ENCODE peak calls at places on chromosome 9, in four cellular contexts. J is IMR-90, X is epithelial cell of esophagus, O is dorsolateral prefrontal cortex. W is an unnamed sample.

GRCh38 chr9:21813575-21814473 is 11.4 kb downstream of the MTAP start:
- DNase-seq in X (peak; percentile 89), O (peak; percentile 24), J (peak; percentile 86), W (peak; percentile 86)

GRCh38 chr9:122387526-122387925 is 16.7 kb downstream of the PTGS1 start:
- DNase-seq in J (no peak), X (no peak), O (no peak), W (no peak)

GRCh38 chr9:133113163-133113927 is 7.7 kb downstream of the RALGDS start:
- DNase-seq in X (no peak), O (peak; percentile 63), J (peak; percentile 51), W (peak; percentile 66)

GRCh38 chr9:134411451-134412297 is 85.4 kb downstream of the RXRA start:
- DNase-seq in O (no peak), J (no peak), X (no peak), W (no peak)

GRCh38 chr9:75121914-75122558 is 33.7 kb downstream of the OSTF1 start:
- DNase-seq in J (no peak), O (no peak), X (no peak), W (no peak)

GRCh38 chr9:83669067-83669466 is 38.7 kb downstream of the UBQLN1 start:
- DNase-seq in O (no peak), X (peak; percentile 22), J (peak; percentile 12), W (peak; percentile 39)

GRCh38 chr9:129160712-129161533 is 17.1 kb downstream of the IER5L start:
- DNase-seq in O (no peak), J (peak; percentile 78), X (no peak), W (peak; percentile 76)

GRCh38 chr9:114474425-114474824 is 30.8 kb downstream of the WHRN start:
- DNase-seq in X (no peak), J (no peak), O (no peak), W (no peak)

GRCh38 chr9:92100237-92100911 is 14.8 kb downstream of the SPTLC1 start:
- DNase-seq in X (peak; percentile 93), J (peak; percentile 87), O (no peak), W (peak; percentile 80)

GRCh38 chr9:133708770-133709611 is 29.2 kb downstream of the SARDH start:
- DNase-seq in O (no peak), X (no peak), J (no peak), W (no peak)

GRCh38 chr9:8856686-8857329 is 1057.2 kb upstream of the DMAC1 start:
- DNase-seq in J (no peak), O (no peak), X (no peak), W (no peak)

GRCh38 chr9:97802276-97802675 is 50.8 kb upstream of the FOXE1 start:
- DNase-seq in J (peak; percentile 68), O (no peak), X (peak; percentile 92), W (peak; percentile 55)

GRCh38 chr9:21317956-21318923 is 13.1 kb upstream of the IFNA5 start:
- DNase-seq in X (peak; percentile 54), J (peak; percentile 50), O (peak; percentile 40), W (peak; percentile 49)

GRCh38 chr9:91207481-91207888 is 154.2 kb downstream of the AUH start:
- DNase-seq in J (peak; percentile 88), O (no peak), X (no peak), W (no peak)

GRCh38 chr9:93387791-93388190 is 63.7 kb upstream of the FAM120A start:
- DNase-seq in J (no peak), X (peak; percentile 24), O (no peak), W (no peak)

GRCh38 chr9:128159073-128159783 is 837 bp upstream of the BBLN start:
- DNase-seq in O (no peak), X (no peak), J (no peak), W (no peak)

GRCh38 chr9:96031366-96031824 is 155.9 kb downstream of the ERCC6L2 start:
- DNase-seq in X (peak; percentile 24), O (no peak), J (no peak), W (no peak)

GRCh38 chr9:91647371-91647770 is 223.7 kb upstream of the NFIL3 start:
- DNase-seq in O (no peak), J (no peak), X (no peak), W (no peak)

GRCh38 chr9:137479892-137480685 is 21.0 kb upstream of the NSMF start:
- DNase-seq in X (no peak), O (peak; percentile 36), J (no peak), W (no peak)

GRCh38 chr9:110575169-110575568 is 4.4 kb downstream of the SVEP1 start:
- DNase-seq in X (no peak), O (no peak), J (no peak), W (no peak)

GRCh38 chr9:2411459-2412215 is 209.9 kb upstream of the VLDLR start:
- DNase-seq in O (no peak), X (no peak), J (no peak), W (peak; percentile 66)

GRCh38 chr9:34993502-34994428 is 4.2 kb downstream of the DNAJB5 start:
- DNase-seq in X (peak; percentile 44), O (peak; percentile 54), J (peak; percentile 61), W (peak; percentile 58)

DNA sequence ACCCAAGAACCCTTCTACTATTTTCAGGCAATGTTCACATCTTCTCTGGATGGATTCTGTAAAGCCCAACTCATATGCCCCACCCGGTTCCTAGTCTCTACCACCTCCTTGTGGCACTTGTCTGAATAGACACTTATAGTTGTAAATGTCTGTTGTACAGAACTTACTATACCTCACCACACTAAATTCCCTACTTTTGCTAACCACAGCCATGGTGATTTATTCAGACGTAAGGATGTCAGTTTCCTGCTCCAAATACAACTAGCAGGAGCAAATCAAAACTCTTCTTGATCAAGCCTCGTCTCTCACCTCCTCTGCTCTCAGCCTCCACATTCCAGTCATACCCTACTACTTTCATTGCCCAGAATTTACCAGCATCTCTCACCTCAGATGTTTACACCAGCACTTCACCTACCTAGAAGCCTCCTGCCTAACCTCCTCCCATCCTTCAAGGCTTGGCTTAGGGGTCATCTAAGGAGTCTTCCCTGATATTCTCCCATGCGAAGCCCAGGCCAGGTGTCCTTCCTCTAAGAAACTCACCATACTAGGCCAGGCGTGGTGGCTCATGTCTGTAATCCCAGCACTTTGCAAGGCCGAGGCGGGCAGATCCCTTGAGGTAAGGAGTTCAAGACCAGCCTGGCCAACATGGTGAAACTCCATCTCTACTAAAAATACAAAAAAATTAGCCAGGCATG is 75.5 kb downstream of the MAPKAP1 start:
- DNase-seq in J (peak; percentile 57), X (peak; percentile 52), O (no peak), W (peak; percentile 64)
- TF ChIP-seq CTCF in J (peak; percentile 64), X (peak; percentile 38), O (peak; percentile 27), W (peak; percentile 79)

GRCh38 chr9:126939821-126940221 is 25.2 kb downstream of the RALGPS1 start:
- DNase-seq in O (no peak), J (no peak), X (no peak), W (no peak)
- TF ChIP-seq CTCF in O (no peak), J (no peak), X (no peak), W (no peak)

DNA sequence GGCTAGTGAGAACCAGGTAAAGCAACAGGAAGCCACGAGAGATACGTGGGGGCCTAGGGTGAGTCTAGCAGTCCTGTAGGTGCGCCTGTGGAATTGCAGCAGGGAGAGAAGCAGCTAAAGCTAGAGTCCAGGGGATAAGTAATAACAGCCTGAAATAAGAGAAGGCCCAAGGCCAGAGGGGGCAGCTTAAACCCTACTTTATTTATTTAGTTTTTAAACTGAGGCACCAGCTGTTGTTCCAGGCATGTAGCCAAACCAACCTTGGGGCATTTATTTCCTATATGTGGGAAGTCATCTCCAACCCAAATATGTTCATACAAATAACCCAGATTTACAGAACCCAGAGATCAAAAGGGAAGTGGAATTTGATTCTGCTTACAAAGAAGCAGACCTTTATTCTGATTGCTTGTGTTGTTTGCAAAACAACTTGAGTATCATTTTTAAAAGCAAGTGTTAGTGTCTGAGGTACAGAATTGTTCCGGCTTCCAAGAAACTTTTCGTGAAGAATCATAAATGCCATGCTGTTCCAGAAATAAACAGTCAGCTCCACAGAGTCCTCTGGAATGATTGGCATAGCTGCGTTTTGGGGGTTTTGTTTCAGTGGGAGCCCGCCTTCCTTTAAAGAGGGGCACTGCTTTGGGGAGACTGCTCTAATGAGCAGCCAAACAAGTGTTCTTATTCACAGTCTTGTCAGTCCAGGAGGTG is 93.3 kb downstream of the GLDC start:
- DNase-seq in J (peak; percentile 83), X (peak; percentile 21), O (no peak), W (peak; percentile 48)
- TF ChIP-seq CTCF in J (peak; percentile 19), X (peak; percentile 18), O (no peak), W (no peak)

GRCh38 chr9:136017813-136018190 is 56.6 kb upstream of the UBAC1 start:
- DNase-seq in O (no peak), J (no peak), X (no peak), W (no peak)

GRCh38 chr9:136018257-136019031 is 57.3 kb upstream of the UBAC1 start:
- DNase-seq in X (no peak), O (no peak), J (no peak), W (no peak)

GRCh38 chr9:136015656-136016055 is 54.5 kb upstream of the UBAC1 start:
- DNase-seq in X (no peak), J (no peak), O (no peak), W (no peak)

GRCh38 chr9:136016221-136016881 is 55.2 kb upstream of the UBAC1 start:
- DNase-seq in O (no peak), J (no peak), X (no peak), W (no peak)

GRCh38 chr9:136016882-136017812 is 56.0 kb upstream of the UBAC1 start:
- DNase-seq in J (no peak), O (no peak), X (no peak), W (no peak)
- TF ChIP-seq CTCF in J (no peak), O (no peak), X (no peak), W (no peak)

DNA sequence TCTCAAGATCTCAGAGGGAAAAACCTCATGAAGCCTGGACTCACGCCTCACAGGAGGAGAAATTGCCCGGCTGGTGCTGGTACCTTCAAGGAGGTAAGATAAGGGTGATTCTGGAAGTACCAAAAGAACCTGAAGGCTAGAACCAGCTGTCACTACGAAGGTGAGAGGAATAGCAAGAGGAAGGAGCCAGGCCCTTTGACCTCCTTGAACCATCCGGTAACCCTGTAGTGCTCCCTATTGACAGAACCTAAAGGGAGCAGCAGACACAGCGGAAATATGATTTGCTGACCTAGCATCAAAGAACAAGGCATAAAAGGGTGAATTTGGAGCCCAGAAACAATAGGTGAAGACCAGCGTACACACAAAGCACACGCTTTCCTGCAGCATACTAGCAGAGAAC is 92.2 kb downstream of the DOCK8 start:
- DNase-seq in J (no peak), O (no peak), X (peak; percentile 17), W (no peak)
- TF ChIP-seq CTCF in J (no peak), O (no peak), X (no peak), W (no peak)

DNA sequence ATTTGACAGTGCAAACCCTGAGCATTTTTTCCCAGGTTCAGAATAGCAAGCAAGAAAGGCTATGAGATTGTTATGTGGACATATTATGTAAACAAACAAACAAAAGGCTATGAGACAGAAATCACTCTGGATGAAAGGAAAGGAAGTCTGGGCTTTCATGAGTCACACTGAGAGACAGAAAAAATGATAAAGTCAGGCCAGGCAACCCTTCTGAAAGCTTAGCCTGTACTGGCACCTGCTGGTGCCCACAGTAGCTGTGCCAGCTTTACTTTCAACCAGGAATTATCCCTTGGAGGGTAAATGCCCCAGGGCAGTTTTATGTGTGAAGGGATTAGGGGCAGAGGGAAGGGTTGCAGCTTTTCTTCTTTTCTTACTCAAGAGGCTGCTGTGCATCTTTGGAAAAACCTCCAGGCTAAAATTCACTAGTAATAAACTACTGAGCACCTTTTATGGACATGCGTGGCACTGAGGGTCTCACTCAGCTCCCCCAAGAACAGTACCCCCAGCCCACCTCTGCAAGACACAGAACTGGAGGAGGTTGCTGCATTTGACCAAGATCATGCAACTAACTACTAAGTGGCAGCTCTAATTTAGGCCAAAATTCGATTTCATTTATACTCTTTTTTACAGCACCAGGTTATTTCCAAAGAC is 41.7 kb downstream of the ACTL7B start:
- DNase-seq in O (no peak), X (peak; percentile 93), J (no peak), W (peak; percentile 42)
- TF ChIP-seq CTCF in O (peak; percentile 46), X (peak; percentile 93), J (no peak), W (peak; percentile 57)

GRCh38 chr9:37295796-37296195 is 126.7 kb upstream of the GRHPR start:
- DNase-seq in O (no peak), X (no peak), J (no peak), W (no peak)
- TF ChIP-seq CTCF in O (no peak), X (no peak), J (no peak), W (no peak)

GRCh38 chr9:88998911-88999310 is 7.6 kb downstream of the S1PR3 start:
- DNase-seq in X (no peak), J (no peak), O (no peak), W (peak; percentile 69)
- TF ChIP-seq CTCF in X (no peak), J (no peak), O (no peak), W (no peak)

W was measured in AG10803.